ENCODE peak calls at places on chromosomes 4 and X, in five cellular contexts. One of them, this sample, is unnamed.
A peak's percentile ranks its signal among the peaks of the same experiment; 100 is the strongest.

GRCh38 chr4:102696763-102697162 is 64.0 kb downstream of the MANBA start:
- DNase-seq in esophagus squamous epithelium: no peak
- DNase-seq in spleen: no peak
- DNase-seq in AG04450: peak; percentile 73
- DNase-seq in naive thymus-derived CD4-positive, alpha-beta T cell: no peak
- DNase-seq in this sample: no peak

GRCh38 chrX:153530411-153531145 is 13.1 kb downstream of the ATP2B3 start:
- DNase-seq in naive thymus-derived CD4-positive, alpha-beta T cell: no peak
- DNase-seq in esophagus squamous epithelium: no peak
- DNase-seq in AG04450: no peak
- DNase-seq in spleen: no peak
- DNase-seq in this sample: no peak

GRCh38 chr4:71609651-71610050 is 174.2 kb downstream of the GC start:
- DNase-seq in AG04450: no peak
- DNase-seq in naive thymus-derived CD4-positive, alpha-beta T cell: no peak
- DNase-seq in esophagus squamous epithelium: no peak
- DNase-seq in spleen: no peak
- DNase-seq in this sample: no peak

GRCh38 chrX:21412029-21412428 is 37.8 kb downstream of the CNKSR2 start:
- DNase-seq in AG04450: no peak
- DNase-seq in spleen: no peak
- DNase-seq in naive thymus-derived CD4-positive, alpha-beta T cell: no peak
- DNase-seq in esophagus squamous epithelium: no peak
- DNase-seq in this sample: no peak

GRCh38 chrX:123607270-123607669 is 125.6 kb downstream of the THOC2 start:
- DNase-seq in AG04450: no peak
- DNase-seq in spleen: no peak
- DNase-seq in esophagus squamous epithelium: no peak
- DNase-seq in naive thymus-derived CD4-positive, alpha-beta T cell: no peak
- DNase-seq in this sample: no peak

GRCh38 chr4:15585331-15585730 is 69.8 kb downstream of the FBXL5 start:
- DNase-seq in AG04450: no peak
- DNase-seq in naive thymus-derived CD4-positive, alpha-beta T cell: no peak
- DNase-seq in spleen: no peak
- DNase-seq in esophagus squamous epithelium: no peak
- DNase-seq in this sample: no peak

GRCh38 chr4:24067781-24068193 is 177.9 kb upstream of the PPARGC1A start:
- DNase-seq in spleen: no peak
- DNase-seq in naive thymus-derived CD4-positive, alpha-beta T cell: no peak
- DNase-seq in AG04450: peak; percentile 21
- DNase-seq in esophagus squamous epithelium: no peak
- DNase-seq in this sample: no peak

GRCh38 chrX:74080165-74080564 is 223.8 kb upstream of the ZCCHC13 start:
- DNase-seq in AG04450: no peak
- DNase-seq in spleen: no peak
- DNase-seq in esophagus squamous epithelium: no peak
- DNase-seq in naive thymus-derived CD4-positive, alpha-beta T cell: no peak
- DNase-seq in this sample: no peak

GRCh38 chrX:10554612-10555270 is 65.6 kb downstream of the MID1 start:
- DNase-seq in esophagus squamous epithelium: no peak
- DNase-seq in spleen: no peak
- DNase-seq in AG04450: no peak
- DNase-seq in naive thymus-derived CD4-positive, alpha-beta T cell: no peak
- DNase-seq in this sample: no peak

GRCh38 chrX:56733459-56734046 is 4.5 kb downstream of the NBDY start:
- DNase-seq in esophagus squamous epithelium: no peak
- DNase-seq in AG04450: peak; percentile 3
- DNase-seq in naive thymus-derived CD4-positive, alpha-beta T cell: peak; percentile 45
- DNase-seq in spleen: no peak
- DNase-seq in this sample: no peak

GRCh38 chrX:154370300-154370881 is 4.0 kb downstream of the FLNA start:
- DNase-seq in AG04450: no peak
- DNase-seq in esophagus squamous epithelium: no peak
- DNase-seq in naive thymus-derived CD4-positive, alpha-beta T cell: no peak
- DNase-seq in spleen: peak; percentile 87
- DNase-seq in this sample: no peak

GRCh38 chr4:55808187-55808586 is 11.4 kb upstream of the EXOC1L start:
- DNase-seq in esophagus squamous epithelium: no peak
- DNase-seq in spleen: no peak
- DNase-seq in naive thymus-derived CD4-positive, alpha-beta T cell: no peak
- DNase-seq in AG04450: no peak
- DNase-seq in this sample: no peak

GRCh38 chrX:149510386-149510785 is 5.3 kb upstream of the IDS start:
- DNase-seq in spleen: no peak
- DNase-seq in naive thymus-derived CD4-positive, alpha-beta T cell: no peak
- DNase-seq in AG04450: no peak
- DNase-seq in esophagus squamous epithelium: no peak
- DNase-seq in this sample: no peak

GRCh38 chrX:120244395-120244734 is 6.2 kb upstream of the ZBTB33 start:
- DNase-seq in AG04450: no peak
- DNase-seq in esophagus squamous epithelium: no peak
- DNase-seq in spleen: no peak
- DNase-seq in naive thymus-derived CD4-positive, alpha-beta T cell: no peak
- DNase-seq in this sample: no peak

GRCh38 chr4:110049951-110050925 is 137.6 kb downstream of the EGF start:
- DNase-seq in AG04450: peak; percentile 20
- DNase-seq in naive thymus-derived CD4-positive, alpha-beta T cell: peak; percentile 55
- DNase-seq in spleen: no peak
- DNase-seq in esophagus squamous epithelium: no peak
- DNase-seq in this sample: no peak

GRCh38 chr4:150723727-150724411 is 141.9 kb downstream of the MAB21L2 start:
- DNase-seq in esophagus squamous epithelium: no peak
- DNase-seq in spleen: no peak
- DNase-seq in AG04450: no peak
- DNase-seq in naive thymus-derived CD4-positive, alpha-beta T cell: no peak
- DNase-seq in this sample: no peak

GRCh38 chr4:165324203-165324917 is 3.1 kb upstream of the MSMO1 start:
- DNase-seq in AG04450: no peak
- DNase-seq in spleen: no peak
- DNase-seq in esophagus squamous epithelium: no peak
- DNase-seq in naive thymus-derived CD4-positive, alpha-beta T cell: no peak
- DNase-seq in this sample: no peak

GRCh38 chr4:185811509-185812364 is at the start of gene SORBS2:
- DNase-seq in naive thymus-derived CD4-positive, alpha-beta T cell: no peak
- DNase-seq in spleen: peak; percentile 85
- DNase-seq in esophagus squamous epithelium: no peak
- DNase-seq in AG04450: no peak
- DNase-seq in this sample: peak; percentile 79

GRCh38 chrX:151985955-151986354 is 11.5 kb upstream of the GABRE start:
- DNase-seq in AG04450: no peak
- DNase-seq in naive thymus-derived CD4-positive, alpha-beta T cell: no peak
- DNase-seq in spleen: no peak
- DNase-seq in esophagus squamous epithelium: no peak
- DNase-seq in this sample: no peak

GRCh38 chrX:13775837-13776236 is 41.1 kb downstream of the GPM6B start:
- DNase-seq in AG04450: no peak
- DNase-seq in spleen: no peak
- DNase-seq in naive thymus-derived CD4-positive, alpha-beta T cell: no peak
- DNase-seq in esophagus squamous epithelium: no peak
- DNase-seq in this sample: no peak

GRCh38 chrX:65871671-65872311 is 168.1 kb downstream of the VSIG4 start:
- DNase-seq in AG04450: no peak
- DNase-seq in naive thymus-derived CD4-positive, alpha-beta T cell: no peak
- DNase-seq in spleen: no peak
- DNase-seq in esophagus squamous epithelium: no peak
- DNase-seq in this sample: no peak

GRCh38 chrX:14032383-14032782 is 2.7 kb upstream of the GEMIN8 start:
- DNase-seq in naive thymus-derived CD4-positive, alpha-beta T cell: peak; percentile 74
- DNase-seq in AG04450: peak; percentile 6
- DNase-seq in esophagus squamous epithelium: no peak
- DNase-seq in spleen: no peak
- DNase-seq in this sample: no peak

GRCh38 chrX:77743720-77744119 is 42.3 kb downstream of the ATRX start:
- DNase-seq in spleen: no peak
- DNase-seq in esophagus squamous epithelium: no peak
- DNase-seq in AG04450: no peak
- DNase-seq in naive thymus-derived CD4-positive, alpha-beta T cell: no peak
- DNase-seq in this sample: no peak

GRCh38 chr4:142160509-142160908 is 524.1 kb downstream of the IL15 start:
- DNase-seq in AG04450: no peak
- DNase-seq in spleen: no peak
- DNase-seq in naive thymus-derived CD4-positive, alpha-beta T cell: no peak
- DNase-seq in esophagus squamous epithelium: no peak
- DNase-seq in this sample: no peak

GRCh38 chrX:104113237-104113965 is 1.1 kb downstream of the ZCCHC18 start:
- DNase-seq in AG04450: no peak
- DNase-seq in esophagus squamous epithelium: no peak
- DNase-seq in naive thymus-derived CD4-positive, alpha-beta T cell: peak; percentile 40
- DNase-seq in spleen: peak; percentile 81
- DNase-seq in this sample: peak; percentile 64

GRCh38 chrX:27162496-27162895 is 300.6 kb downstream of the PPP4R3C start:
- DNase-seq in spleen: no peak
- DNase-seq in esophagus squamous epithelium: no peak
- DNase-seq in AG04450: no peak
- DNase-seq in naive thymus-derived CD4-positive, alpha-beta T cell: no peak
- DNase-seq in this sample: no peak

GRCh38 chr4:25513814-25514213 is 136.8 kb downstream of the ANAPC4 start:
- DNase-seq in AG04450: no peak
- DNase-seq in naive thymus-derived CD4-positive, alpha-beta T cell: no peak
- DNase-seq in spleen: no peak
- DNase-seq in esophagus squamous epithelium: no peak
- DNase-seq in this sample: no peak

GRCh38 chrX:103607385-103608304 is at the start of gene TCEAL3:
- DNase-seq in spleen: peak; percentile 85
- DNase-seq in esophagus squamous epithelium: peak; percentile 4
- DNase-seq in AG04450: no peak
- DNase-seq in naive thymus-derived CD4-positive, alpha-beta T cell: peak; percentile 29
- DNase-seq in this sample: peak; percentile 82

GRCh38 chr4:101018836-101019235 is 328.5 kb downstream of the PPP3CA start:
- DNase-seq in AG04450: no peak
- DNase-seq in spleen: no peak
- DNase-seq in naive thymus-derived CD4-positive, alpha-beta T cell: no peak
- DNase-seq in esophagus squamous epithelium: no peak
- DNase-seq in this sample: no peak

DNA sequence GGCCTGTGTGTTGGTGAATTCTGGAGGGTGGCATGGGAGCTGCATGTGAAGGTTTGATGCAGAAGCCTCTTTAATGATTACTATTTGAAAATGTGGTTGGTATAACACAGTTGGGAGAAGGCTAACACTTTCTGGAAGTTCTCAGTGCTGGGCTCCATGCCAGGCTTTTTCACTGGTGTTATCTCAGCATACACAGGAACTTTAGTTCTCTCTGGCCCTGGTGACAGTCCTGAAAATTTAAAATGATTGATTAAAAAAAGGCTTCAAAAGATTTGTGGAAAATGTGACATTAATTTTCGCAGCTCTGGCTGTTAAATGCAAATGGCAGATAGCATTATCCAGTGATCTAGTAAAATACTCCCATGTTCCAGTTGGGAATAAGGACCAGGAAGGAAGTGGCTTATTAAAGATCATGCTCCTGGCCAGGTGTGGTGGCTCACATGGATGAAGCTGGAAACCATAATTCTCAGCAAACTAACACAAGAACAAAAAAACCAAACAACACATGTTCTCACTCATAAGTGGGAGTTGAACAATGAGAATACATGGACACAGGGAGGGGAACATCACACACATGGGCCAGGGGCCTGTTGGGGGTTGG is 36.6 kb downstream of the DIPK2B start:
- DNase-seq in spleen: no peak
- DNase-seq in esophagus squamous epithelium: no peak
- DNase-seq in AG04450: no peak
- DNase-seq in naive thymus-derived CD4-positive, alpha-beta T cell: no peak
- DNase-seq in this sample: no peak
- H3K27ac ChIP-seq in spleen: no peak overlapping the region
- H3K27ac ChIP-seq in esophagus squamous epithelium: no peak overlapping the region
- H3K27ac ChIP-seq in AG04450: no peak overlapping the region
- H3K27ac ChIP-seq in naive thymus-derived CD4-positive, alpha-beta T cell: no peak overlapping the region
- H3K27ac ChIP-seq in this sample: no peak overlapping the region

GRCh38 chr4:156958276-156959074 is 13.1 kb downstream of the PDGFC start:
- DNase-seq in spleen: no peak
- DNase-seq in AG04450: no peak
- DNase-seq in esophagus squamous epithelium: no peak
- DNase-seq in naive thymus-derived CD4-positive, alpha-beta T cell: no peak
- DNase-seq in this sample: no peak
- H3K27ac ChIP-seq in spleen: no peak overlapping the region
- H3K27ac ChIP-seq in AG04450: no peak overlapping the region
- H3K27ac ChIP-seq in esophagus squamous epithelium: peak overlapping the region; percentile 38
- H3K27ac ChIP-seq in naive thymus-derived CD4-positive, alpha-beta T cell: no peak overlapping the region
- H3K27ac ChIP-seq in this sample: no peak overlapping the region

GRCh38 chr4:173526034-173526482 is 4.0 kb downstream of the HAND2 start:
- DNase-seq in esophagus squamous epithelium: no peak
- DNase-seq in naive thymus-derived CD4-positive, alpha-beta T cell: no peak
- DNase-seq in spleen: no peak
- DNase-seq in AG04450: no peak
- DNase-seq in this sample: no peak
- H3K27ac ChIP-seq in esophagus squamous epithelium: no peak overlapping the region
- H3K27ac ChIP-seq in naive thymus-derived CD4-positive, alpha-beta T cell: no peak overlapping the region
- H3K27ac ChIP-seq in spleen: no peak overlapping the region
- H3K27ac ChIP-seq in AG04450: no peak overlapping the region
- H3K27ac ChIP-seq in this sample: no peak overlapping the region

GRCh38 chr4:2284934-2285664 is 23.2 kb upstream of the MXD4 start:
- DNase-seq in AG04450: peak; percentile 16
- DNase-seq in esophagus squamous epithelium: no peak
- DNase-seq in spleen: no peak
- DNase-seq in naive thymus-derived CD4-positive, alpha-beta T cell: no peak
- DNase-seq in this sample: peak; percentile 37

GRCh38 chr4:2281575-2282343 is 19.9 kb upstream of the MXD4 start:
- DNase-seq in naive thymus-derived CD4-positive, alpha-beta T cell: peak; percentile 92
- DNase-seq in AG04450: no peak
- DNase-seq in esophagus squamous epithelium: no peak
- DNase-seq in spleen: peak; percentile 90
- DNase-seq in this sample: no peak

GRCh38 chr4:2283199-2283711 is 21.3 kb upstream of the MXD4 start:
- DNase-seq in esophagus squamous epithelium: no peak
- DNase-seq in AG04450: no peak
- DNase-seq in naive thymus-derived CD4-positive, alpha-beta T cell: no peak
- DNase-seq in spleen: peak; percentile 1
- DNase-seq in this sample: no peak

GRCh38 chr4:2285665-2286381 is 23.9 kb upstream of the MXD4 start:
- DNase-seq in AG04450: no peak
- DNase-seq in spleen: peak; percentile 68
- DNase-seq in naive thymus-derived CD4-positive, alpha-beta T cell: no peak
- DNase-seq in esophagus squamous epithelium: no peak
- DNase-seq in this sample: peak; percentile 58

DNA sequence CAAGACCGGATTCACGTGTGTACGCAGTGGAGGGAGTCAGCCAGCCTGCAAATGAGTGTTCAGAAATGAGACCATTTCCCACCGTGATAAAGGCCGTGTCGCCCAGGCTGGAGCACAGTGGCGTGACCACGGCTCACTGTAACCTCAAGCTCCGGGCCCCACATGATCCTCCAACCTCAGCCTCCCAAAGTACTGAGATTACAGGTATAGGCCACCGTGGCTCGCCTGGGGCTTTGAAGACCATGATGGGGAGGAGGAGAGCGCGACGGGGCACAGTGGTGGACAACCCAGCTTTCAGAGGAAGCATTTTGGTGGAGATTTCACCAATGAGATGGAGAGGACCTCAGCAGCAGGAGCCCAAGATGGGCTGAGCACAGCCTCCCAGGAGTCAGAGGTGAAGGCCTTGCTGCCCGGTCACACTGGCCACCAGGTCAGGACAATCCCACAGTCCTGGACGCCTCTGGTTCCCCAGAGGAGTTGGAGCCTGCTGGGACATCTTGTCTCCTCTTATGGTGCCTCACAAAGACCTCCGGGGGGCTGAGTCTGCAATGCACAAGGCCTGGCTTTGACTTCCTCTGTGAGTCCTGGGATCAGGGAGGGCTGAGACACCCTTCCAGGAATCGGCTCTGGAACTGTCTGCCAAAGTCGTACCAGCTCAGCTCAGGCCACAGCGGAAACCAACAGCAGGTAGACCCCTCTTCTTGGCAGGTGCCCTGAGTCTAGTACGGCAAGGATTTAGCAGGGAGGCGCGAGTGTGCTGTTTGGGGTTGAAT is 22.4 kb upstream of the MXD4 start:
- DNase-seq in AG04450: no peak
- DNase-seq in naive thymus-derived CD4-positive, alpha-beta T cell: no peak
- DNase-seq in esophagus squamous epithelium: no peak
- DNase-seq in spleen: peak; percentile 66
- DNase-seq in this sample: peak; percentile 44
- H3K27ac ChIP-seq in AG04450: no peak overlapping the region
- H3K27ac ChIP-seq in naive thymus-derived CD4-positive, alpha-beta T cell: no peak overlapping the region
- H3K27ac ChIP-seq in esophagus squamous epithelium: no peak overlapping the region
- H3K27ac ChIP-seq in spleen: no peak overlapping the region
- H3K27ac ChIP-seq in this sample: no peak overlapping the region